ENCODE peak calls at places on chromosomes 1 and 21, in five cellular contexts. One of them, this sample, is unnamed.

GRCh38 chr21:41761211-41762181 is 5.4 kb downstream of the RIPK4 start:
- DNase-seq in left ventricle myocardium inferior: peak
- DNase-seq in stimulated activated CD8-positive, alpha-beta memory T cell treated with anti-CD3 and anti-CD28 coated beads, Interleukin-15, amount 100 ng/mL, for 4 hours: no peak
- DNase-seq in B cell: no peak
- DNase-seq in stimulated activated CD4-positive, alpha-beta T cell treated with anti-CD3 and anti-CD28 coated beads, Interleukin-2, amount 100 ng/mL, for 48 hours: no peak
- DNase-seq in this sample: peak

GRCh38 chr1:152141971-152142584 is 16.9 kb downstream of the RPTN start:
- DNase-seq in left ventricle myocardium inferior: peak
- DNase-seq in stimulated activated CD8-positive, alpha-beta memory T cell treated with anti-CD3 and anti-CD28 coated beads, Interleukin-15, amount 100 ng/mL, for 4 hours: no peak
- DNase-seq in B cell: no peak
- DNase-seq in stimulated activated CD4-positive, alpha-beta T cell treated with anti-CD3 and anti-CD28 coated beads, Interleukin-2, amount 100 ng/mL, for 48 hours: peak
- DNase-seq in this sample: no peak

GRCh38 chr1:180239145-180240096 is 9.4 kb downstream of the LHX4 start:
- DNase-seq in left ventricle myocardium inferior: no peak
- DNase-seq in stimulated activated CD8-positive, alpha-beta memory T cell treated with anti-CD3 and anti-CD28 coated beads, Interleukin-15, amount 100 ng/mL, for 4 hours: no peak
- DNase-seq in B cell: no peak
- DNase-seq in stimulated activated CD4-positive, alpha-beta T cell treated with anti-CD3 and anti-CD28 coated beads, Interleukin-2, amount 100 ng/mL, for 48 hours: no peak
- DNase-seq in this sample: no peak

GRCh38 chr1:190484045-190484444 is 6.4 kb upstream of the BRINP3 start:
- DNase-seq in left ventricle myocardium inferior: no peak
- DNase-seq in stimulated activated CD8-positive, alpha-beta memory T cell treated with anti-CD3 and anti-CD28 coated beads, Interleukin-15, amount 100 ng/mL, for 4 hours: no peak
- DNase-seq in B cell: no peak
- DNase-seq in stimulated activated CD4-positive, alpha-beta T cell treated with anti-CD3 and anti-CD28 coated beads, Interleukin-2, amount 100 ng/mL, for 48 hours: no peak
- DNase-seq in this sample: no peak

GRCh38 chr1:110460253-110461220 is 9.6 kb downstream of the PROK1 start:
- DNase-seq in left ventricle myocardium inferior: peak
- DNase-seq in stimulated activated CD8-positive, alpha-beta memory T cell treated with anti-CD3 and anti-CD28 coated beads, Interleukin-15, amount 100 ng/mL, for 4 hours: peak
- DNase-seq in B cell: peak
- DNase-seq in stimulated activated CD4-positive, alpha-beta T cell treated with anti-CD3 and anti-CD28 coated beads, Interleukin-2, amount 100 ng/mL, for 48 hours: peak
- DNase-seq in this sample: no peak

GRCh38 chr1:172993640-172994039 is 57.1 kb downstream of the TNFSF18 start:
- DNase-seq in left ventricle myocardium inferior: no peak
- DNase-seq in stimulated activated CD8-positive, alpha-beta memory T cell treated with anti-CD3 and anti-CD28 coated beads, Interleukin-15, amount 100 ng/mL, for 4 hours: no peak
- DNase-seq in B cell: no peak
- DNase-seq in stimulated activated CD4-positive, alpha-beta T cell treated with anti-CD3 and anti-CD28 coated beads, Interleukin-2, amount 100 ng/mL, for 48 hours: no peak
- DNase-seq in this sample: no peak

GRCh38 chr1:94716966-94717365 is 103.2 kb upstream of the SLC44A3 start:
- DNase-seq in left ventricle myocardium inferior: no peak
- DNase-seq in stimulated activated CD8-positive, alpha-beta memory T cell treated with anti-CD3 and anti-CD28 coated beads, Interleukin-15, amount 100 ng/mL, for 4 hours: no peak
- DNase-seq in B cell: no peak
- DNase-seq in stimulated activated CD4-positive, alpha-beta T cell treated with anti-CD3 and anti-CD28 coated beads, Interleukin-2, amount 100 ng/mL, for 48 hours: no peak
- DNase-seq in this sample: no peak

GRCh38 chr1:210262167-210262896 is 29.7 kb downstream of the SERTAD4 start:
- DNase-seq in left ventricle myocardium inferior: peak
- DNase-seq in stimulated activated CD8-positive, alpha-beta memory T cell treated with anti-CD3 and anti-CD28 coated beads, Interleukin-15, amount 100 ng/mL, for 4 hours: no peak
- DNase-seq in B cell: no peak
- DNase-seq in stimulated activated CD4-positive, alpha-beta T cell treated with anti-CD3 and anti-CD28 coated beads, Interleukin-2, amount 100 ng/mL, for 48 hours: no peak
- DNase-seq in this sample: no peak

GRCh38 chr1:176904057-176904815 is 260.3 kb downstream of the ASTN1 start:
- DNase-seq in left ventricle myocardium inferior: no peak
- DNase-seq in stimulated activated CD8-positive, alpha-beta memory T cell treated with anti-CD3 and anti-CD28 coated beads, Interleukin-15, amount 100 ng/mL, for 4 hours: no peak
- DNase-seq in B cell: no peak
- DNase-seq in stimulated activated CD4-positive, alpha-beta T cell treated with anti-CD3 and anti-CD28 coated beads, Interleukin-2, amount 100 ng/mL, for 48 hours: no peak
- DNase-seq in this sample: no peak

GRCh38 chr1:115184951-115185331 is 95.6 kb upstream of the TSPAN2 start:
- DNase-seq in left ventricle myocardium inferior: peak
- DNase-seq in stimulated activated CD8-positive, alpha-beta memory T cell treated with anti-CD3 and anti-CD28 coated beads, Interleukin-15, amount 100 ng/mL, for 4 hours: no peak
- DNase-seq in B cell: no peak
- DNase-seq in stimulated activated CD4-positive, alpha-beta T cell treated with anti-CD3 and anti-CD28 coated beads, Interleukin-2, amount 100 ng/mL, for 48 hours: no peak
- DNase-seq in this sample: no peak

GRCh38 chr21:29018540-29018939 is 609 bp downstream of the RWDD2B start:
- DNase-seq in left ventricle myocardium inferior: no peak
- DNase-seq in stimulated activated CD8-positive, alpha-beta memory T cell treated with anti-CD3 and anti-CD28 coated beads, Interleukin-15, amount 100 ng/mL, for 4 hours: no peak
- DNase-seq in B cell: no peak
- DNase-seq in stimulated activated CD4-positive, alpha-beta T cell treated with anti-CD3 and anti-CD28 coated beads, Interleukin-2, amount 100 ng/mL, for 48 hours: no peak
- DNase-seq in this sample: no peak

GRCh38 chr1:238111521-238111920 is 220.8 kb upstream of the ZP4 start:
- DNase-seq in left ventricle myocardium inferior: no peak
- DNase-seq in stimulated activated CD8-positive, alpha-beta memory T cell treated with anti-CD3 and anti-CD28 coated beads, Interleukin-15, amount 100 ng/mL, for 4 hours: no peak
- DNase-seq in B cell: no peak
- DNase-seq in stimulated activated CD4-positive, alpha-beta T cell treated with anti-CD3 and anti-CD28 coated beads, Interleukin-2, amount 100 ng/mL, for 48 hours: no peak
- DNase-seq in this sample: no peak

GRCh38 chr1:164223378-164223777 is 335.6 kb upstream of the PBX1 start:
- DNase-seq in left ventricle myocardium inferior: no peak
- DNase-seq in stimulated activated CD8-positive, alpha-beta memory T cell treated with anti-CD3 and anti-CD28 coated beads, Interleukin-15, amount 100 ng/mL, for 4 hours: no peak
- DNase-seq in B cell: no peak
- DNase-seq in stimulated activated CD4-positive, alpha-beta T cell treated with anti-CD3 and anti-CD28 coated beads, Interleukin-2, amount 100 ng/mL, for 48 hours: no peak
- DNase-seq in this sample: no peak

GRCh38 chr1:150981177-150981804 is 801 bp upstream of the ANXA9 start:
- DNase-seq in left ventricle myocardium inferior: no peak
- DNase-seq in stimulated activated CD8-positive, alpha-beta memory T cell treated with anti-CD3 and anti-CD28 coated beads, Interleukin-15, amount 100 ng/mL, for 4 hours: no peak
- DNase-seq in B cell: peak
- DNase-seq in stimulated activated CD4-positive, alpha-beta T cell treated with anti-CD3 and anti-CD28 coated beads, Interleukin-2, amount 100 ng/mL, for 48 hours: no peak
- DNase-seq in this sample: no peak

GRCh38 chr1:202811296-202812175 is 782 bp downstream of the PCAT6 start:
- DNase-seq in left ventricle myocardium inferior: peak
- DNase-seq in stimulated activated CD8-positive, alpha-beta memory T cell treated with anti-CD3 and anti-CD28 coated beads, Interleukin-15, amount 100 ng/mL, for 4 hours: no peak
- DNase-seq in B cell: no peak
- DNase-seq in stimulated activated CD4-positive, alpha-beta T cell treated with anti-CD3 and anti-CD28 coated beads, Interleukin-2, amount 100 ng/mL, for 48 hours: no peak
- DNase-seq in this sample: no peak

GRCh38 chr1:58858344-58858673 is 74.5 kb upstream of the JUN start:
- DNase-seq in left ventricle myocardium inferior: no peak
- DNase-seq in stimulated activated CD8-positive, alpha-beta memory T cell treated with anti-CD3 and anti-CD28 coated beads, Interleukin-15, amount 100 ng/mL, for 4 hours: no peak
- DNase-seq in B cell: no peak
- DNase-seq in stimulated activated CD4-positive, alpha-beta T cell treated with anti-CD3 and anti-CD28 coated beads, Interleukin-2, amount 100 ng/mL, for 48 hours: no peak
- DNase-seq in this sample: no peak

GRCh38 chr1:223628858-223629257 is 36.6 kb downstream of the CAPN8 start:
- DNase-seq in left ventricle myocardium inferior: no peak
- DNase-seq in stimulated activated CD8-positive, alpha-beta memory T cell treated with anti-CD3 and anti-CD28 coated beads, Interleukin-15, amount 100 ng/mL, for 4 hours: no peak
- DNase-seq in B cell: no peak
- DNase-seq in stimulated activated CD4-positive, alpha-beta T cell treated with anti-CD3 and anti-CD28 coated beads, Interleukin-2, amount 100 ng/mL, for 48 hours: no peak
- DNase-seq in this sample: no peak

GRCh38 chr1:116167625-116168276 is 56.6 kb downstream of the MAB21L3 start:
- DNase-seq in left ventricle myocardium inferior: no peak
- DNase-seq in stimulated activated CD8-positive, alpha-beta memory T cell treated with anti-CD3 and anti-CD28 coated beads, Interleukin-15, amount 100 ng/mL, for 4 hours: no peak
- DNase-seq in B cell: no peak
- DNase-seq in stimulated activated CD4-positive, alpha-beta T cell treated with anti-CD3 and anti-CD28 coated beads, Interleukin-2, amount 100 ng/mL, for 48 hours: no peak
- DNase-seq in this sample: no peak

GRCh38 chr1:185291159-185291558 is 25.9 kb downstream of the IVNS1ABP start:
- DNase-seq in left ventricle myocardium inferior: no peak
- DNase-seq in stimulated activated CD8-positive, alpha-beta memory T cell treated with anti-CD3 and anti-CD28 coated beads, Interleukin-15, amount 100 ng/mL, for 4 hours: no peak
- DNase-seq in B cell: no peak
- DNase-seq in stimulated activated CD4-positive, alpha-beta T cell treated with anti-CD3 and anti-CD28 coated beads, Interleukin-2, amount 100 ng/mL, for 48 hours: no peak
- DNase-seq in this sample: no peak